ENCODE peak calls at places on chromosomes 16 and 17, in nine cellular contexts. One of them, this sample, is unnamed.

GRCh38 chr17:73007447-73007846 is 85.0 kb downstream of the SLC39A11 start:
- DNase-seq in heart left ventricle: no peak
- DNase-seq in prostate gland: no peak
- DNase-seq in CD8-positive, alpha-beta memory T cell: no peak
- DNase-seq in SJSA1: no peak
- DNase-seq in naive thymus-derived CD4-positive, alpha-beta T cell: no peak
- DNase-seq in Panc1: no peak
- DNase-seq in right atrium auricular region: no peak
- DNase-seq in cardiac muscle cell: peak
- DNase-seq in this sample: no peak

GRCh38 chr16:22291860-22292692 is 5.1 kb upstream of the POLR3E start:
- DNase-seq in heart left ventricle: no peak
- DNase-seq in prostate gland: no peak
- DNase-seq in CD8-positive, alpha-beta memory T cell: no peak
- DNase-seq in SJSA1: no peak
- DNase-seq in naive thymus-derived CD4-positive, alpha-beta T cell: no peak
- DNase-seq in Panc1: no peak
- DNase-seq in right atrium auricular region: no peak
- DNase-seq in cardiac muscle cell: peak
- DNase-seq in this sample: no peak

GRCh38 chr17:65409381-65409780 is 152.1 kb downstream of the AXIN2 start:
- DNase-seq in heart left ventricle: no peak
- DNase-seq in prostate gland: no peak
- DNase-seq in CD8-positive, alpha-beta memory T cell: no peak
- DNase-seq in SJSA1: peak
- DNase-seq in naive thymus-derived CD4-positive, alpha-beta T cell: no peak
- DNase-seq in Panc1: no peak
- DNase-seq in right atrium auricular region: no peak
- DNase-seq in cardiac muscle cell: no peak
- DNase-seq in this sample: no peak

GRCh38 chr17:79612468-79613194 is 1.8 kb upstream of the RBFOX3 start:
- DNase-seq in heart left ventricle: no peak
- DNase-seq in prostate gland: no peak
- DNase-seq in CD8-positive, alpha-beta memory T cell: no peak
- DNase-seq in SJSA1: peak
- DNase-seq in naive thymus-derived CD4-positive, alpha-beta T cell: peak
- DNase-seq in Panc1: no peak
- DNase-seq in right atrium auricular region: no peak
- DNase-seq in cardiac muscle cell: peak
- DNase-seq in this sample: peak

GRCh38 chr17:81386646-81387234 is 8.5 kb upstream of the BAHCC1 start:
- DNase-seq in heart left ventricle: peak
- DNase-seq in prostate gland: no peak
- DNase-seq in CD8-positive, alpha-beta memory T cell: no peak
- DNase-seq in SJSA1: no peak
- DNase-seq in naive thymus-derived CD4-positive, alpha-beta T cell: peak
- DNase-seq in Panc1: no peak
- DNase-seq in right atrium auricular region: no peak
- DNase-seq in cardiac muscle cell: peak
- DNase-seq in this sample: no peak

GRCh38 chr17:43401293-43401692 is 2.5 kb downstream of the ARL4D start:
- DNase-seq in heart left ventricle: no peak
- DNase-seq in prostate gland: no peak
- DNase-seq in CD8-positive, alpha-beta memory T cell: no peak
- DNase-seq in SJSA1: peak
- DNase-seq in naive thymus-derived CD4-positive, alpha-beta T cell: no peak
- DNase-seq in Panc1: peak
- DNase-seq in right atrium auricular region: peak
- DNase-seq in cardiac muscle cell: peak
- DNase-seq in this sample: no peak

GRCh38 chr17:2502911-2503580 is 8.6 kb downstream of the METTL16 start:
- DNase-seq in heart left ventricle: no peak
- DNase-seq in prostate gland: no peak
- DNase-seq in CD8-positive, alpha-beta memory T cell: no peak
- DNase-seq in SJSA1: no peak
- DNase-seq in naive thymus-derived CD4-positive, alpha-beta T cell: no peak
- DNase-seq in Panc1: no peak
- DNase-seq in right atrium auricular region: no peak
- DNase-seq in cardiac muscle cell: no peak
- DNase-seq in this sample: no peak

GRCh38 chr16:4675864-4676786 is 17.2 kb upstream of the NUDT16L1 start:
- DNase-seq in heart left ventricle: peak
- DNase-seq in prostate gland: no peak
- DNase-seq in CD8-positive, alpha-beta memory T cell: peak
- DNase-seq in SJSA1: no peak
- DNase-seq in naive thymus-derived CD4-positive, alpha-beta T cell: peak
- DNase-seq in Panc1: no peak
- DNase-seq in right atrium auricular region: no peak
- DNase-seq in cardiac muscle cell: no peak
- DNase-seq in this sample: peak

GRCh38 chr16:83925095-83925905 is 26.4 kb downstream of the MLYCD start:
- DNase-seq in heart left ventricle: no peak
- DNase-seq in prostate gland: no peak
- DNase-seq in CD8-positive, alpha-beta memory T cell: no peak
- DNase-seq in SJSA1: no peak
- DNase-seq in naive thymus-derived CD4-positive, alpha-beta T cell: no peak
- DNase-seq in Panc1: no peak
- DNase-seq in right atrium auricular region: no peak
- DNase-seq in cardiac muscle cell: no peak
- DNase-seq in this sample: no peak

GRCh38 chr16:19967963-19968362 is 83.3 kb upstream of the GPRC5B start:
- DNase-seq in heart left ventricle: no peak
- DNase-seq in prostate gland: no peak
- DNase-seq in CD8-positive, alpha-beta memory T cell: no peak
- DNase-seq in SJSA1: no peak
- DNase-seq in naive thymus-derived CD4-positive, alpha-beta T cell: no peak
- DNase-seq in Panc1: no peak
- DNase-seq in right atrium auricular region: no peak
- DNase-seq in cardiac muscle cell: no peak
- DNase-seq in this sample: no peak

GRCh38 chr16:14485131-14485551 is 144.9 kb downstream of the PARN start:
- DNase-seq in heart left ventricle: no peak
- DNase-seq in prostate gland: no peak
- DNase-seq in CD8-positive, alpha-beta memory T cell: no peak
- DNase-seq in SJSA1: no peak
- DNase-seq in naive thymus-derived CD4-positive, alpha-beta T cell: no peak
- DNase-seq in Panc1: no peak
- DNase-seq in right atrium auricular region: no peak
- DNase-seq in cardiac muscle cell: peak
- DNase-seq in this sample: no peak

GRCh38 chr17:73430848-73431247 is 119.0 kb upstream of the CDC42EP4 start:
- DNase-seq in heart left ventricle: no peak
- DNase-seq in prostate gland: no peak
- DNase-seq in CD8-positive, alpha-beta memory T cell: no peak
- DNase-seq in SJSA1: no peak
- DNase-seq in naive thymus-derived CD4-positive, alpha-beta T cell: no peak
- DNase-seq in Panc1: no peak
- DNase-seq in right atrium auricular region: no peak
- DNase-seq in cardiac muscle cell: peak
- DNase-seq in this sample: peak

GRCh38 chr17:64505320-64506200 is 529 bp downstream of the DDX5 start:
- DNase-seq in heart left ventricle: peak
- DNase-seq in prostate gland: peak
- DNase-seq in CD8-positive, alpha-beta memory T cell: peak
- DNase-seq in SJSA1: peak
- DNase-seq in naive thymus-derived CD4-positive, alpha-beta T cell: peak
- DNase-seq in Panc1: no peak
- DNase-seq in right atrium auricular region: peak
- DNase-seq in cardiac muscle cell: peak
- DNase-seq in this sample: peak

GRCh38 chr16:14097182-14097951 is 26.2 kb downstream of the MRTFB start:
- DNase-seq in heart left ventricle: no peak
- DNase-seq in prostate gland: peak
- DNase-seq in CD8-positive, alpha-beta memory T cell: no peak
- DNase-seq in SJSA1: no peak
- DNase-seq in naive thymus-derived CD4-positive, alpha-beta T cell: no peak
- DNase-seq in Panc1: no peak
- DNase-seq in right atrium auricular region: no peak
- DNase-seq in cardiac muscle cell: no peak
- DNase-seq in this sample: no peak

GRCh38 chr17:50564916-50565315 is 4.4 kb downstream of the CACNA1G start:
- DNase-seq in heart left ventricle: no peak
- DNase-seq in prostate gland: no peak
- DNase-seq in CD8-positive, alpha-beta memory T cell: no peak
- DNase-seq in SJSA1: no peak
- DNase-seq in naive thymus-derived CD4-positive, alpha-beta T cell: no peak
- DNase-seq in Panc1: no peak
- DNase-seq in right atrium auricular region: peak
- DNase-seq in cardiac muscle cell: peak
- DNase-seq in this sample: no peak

GRCh38 chr16:63289834-63290460 is 1253.7 kb upstream of the CDH8 start:
- DNase-seq in heart left ventricle: peak
- DNase-seq in prostate gland: no peak
- DNase-seq in CD8-positive, alpha-beta memory T cell: no peak
- DNase-seq in SJSA1: peak
- DNase-seq in naive thymus-derived CD4-positive, alpha-beta T cell: no peak
- DNase-seq in Panc1: peak
- DNase-seq in right atrium auricular region: no peak
- DNase-seq in cardiac muscle cell: peak
- DNase-seq in this sample: no peak

GRCh38 chr16:14070877-14071575 is at the start of gene MRTFB:
- DNase-seq in heart left ventricle: peak
- DNase-seq in prostate gland: peak
- DNase-seq in CD8-positive, alpha-beta memory T cell: peak
- DNase-seq in SJSA1: peak
- DNase-seq in naive thymus-derived CD4-positive, alpha-beta T cell: peak
- DNase-seq in Panc1: no peak
- DNase-seq in right atrium auricular region: no peak
- DNase-seq in cardiac muscle cell: peak
- DNase-seq in this sample: peak

GRCh38 chr16:11715246-11715947 is 27.3 kb downstream of the TXNDC11 start:
- DNase-seq in heart left ventricle: no peak
- DNase-seq in prostate gland: no peak
- DNase-seq in CD8-positive, alpha-beta memory T cell: no peak
- DNase-seq in SJSA1: no peak
- DNase-seq in naive thymus-derived CD4-positive, alpha-beta T cell: no peak
- DNase-seq in Panc1: no peak
- DNase-seq in right atrium auricular region: no peak
- DNase-seq in cardiac muscle cell: no peak
- DNase-seq in this sample: no peak

GRCh38 chr16:51577621-51578303 is 426.7 kb upstream of the SALL1 start:
- DNase-seq in heart left ventricle: no peak
- DNase-seq in prostate gland: no peak
- DNase-seq in CD8-positive, alpha-beta memory T cell: no peak
- DNase-seq in SJSA1: no peak
- DNase-seq in naive thymus-derived CD4-positive, alpha-beta T cell: no peak
- DNase-seq in Panc1: no peak
- DNase-seq in right atrium auricular region: no peak
- DNase-seq in cardiac muscle cell: no peak
- DNase-seq in this sample: no peak

GRCh38 chr17:1484586-1485310 is 7.7 kb downstream of the MYO1C start:
- DNase-seq in heart left ventricle: peak
- DNase-seq in prostate gland: no peak
- DNase-seq in CD8-positive, alpha-beta memory T cell: peak
- DNase-seq in SJSA1: peak
- DNase-seq in naive thymus-derived CD4-positive, alpha-beta T cell: peak
- DNase-seq in Panc1: no peak
- DNase-seq in right atrium auricular region: no peak
- DNase-seq in cardiac muscle cell: peak
- DNase-seq in this sample: peak
- H3K27ac ChIP-seq in heart left ventricle: peak
- H3K27ac ChIP-seq in prostate gland: peak
- H3K27ac ChIP-seq in CD8-positive, alpha-beta memory T cell: peak
- H3K27ac ChIP-seq in SJSA1: peak
- H3K27ac ChIP-seq in naive thymus-derived CD4-positive, alpha-beta T cell: peak
- H3K27ac ChIP-seq in Panc1: peak
- H3K27ac ChIP-seq in right atrium auricular region: peak
- H3K27ac ChIP-seq in cardiac muscle cell: peak
- H3K27ac ChIP-seq in this sample: peak

DNA sequence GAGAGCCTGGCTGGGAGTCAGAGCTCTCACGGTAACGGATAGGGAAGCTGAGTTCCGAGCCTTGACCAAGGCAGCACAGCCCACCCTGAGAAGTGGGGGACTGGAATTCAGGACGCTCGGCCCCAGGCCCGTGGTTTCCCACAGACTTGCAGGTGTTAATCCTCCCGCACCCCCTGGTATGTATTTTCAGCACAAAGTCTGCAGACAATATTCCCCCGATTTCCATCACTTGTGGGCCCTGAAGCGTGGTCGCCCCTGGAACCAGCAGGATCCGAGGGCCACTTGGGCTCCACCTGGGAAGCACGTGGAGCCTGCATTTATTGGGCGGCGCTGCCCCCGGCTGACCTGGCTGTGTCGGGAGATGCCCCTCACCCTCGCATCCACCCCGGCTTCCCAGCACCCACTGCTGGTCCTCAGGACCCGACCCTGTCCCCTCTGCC is 60.2 kb downstream of the WSB1 start:
- DNase-seq in heart left ventricle: no peak
- DNase-seq in prostate gland: no peak
- DNase-seq in CD8-positive, alpha-beta memory T cell: no peak
- DNase-seq in SJSA1: no peak
- DNase-seq in naive thymus-derived CD4-positive, alpha-beta T cell: no peak
- DNase-seq in Panc1: no peak
- DNase-seq in right atrium auricular region: no peak
- DNase-seq in cardiac muscle cell: no peak
- DNase-seq in this sample: no peak
- H3K27ac ChIP-seq in heart left ventricle: peak
- H3K27ac ChIP-seq in prostate gland: peak
- H3K27ac ChIP-seq in CD8-positive, alpha-beta memory T cell: peak
- H3K27ac ChIP-seq in SJSA1: peak
- H3K27ac ChIP-seq in naive thymus-derived CD4-positive, alpha-beta T cell: peak
- H3K27ac ChIP-seq in Panc1: peak
- H3K27ac ChIP-seq in right atrium auricular region: peak
- H3K27ac ChIP-seq in cardiac muscle cell: no peak
- H3K27ac ChIP-seq in this sample: peak

GRCh38 chr16:56424404-56424765 is 960 bp downstream of the AMFR start:
- DNase-seq in heart left ventricle: no peak
- DNase-seq in prostate gland: no peak
- DNase-seq in CD8-positive, alpha-beta memory T cell: no peak
- DNase-seq in SJSA1: peak
- DNase-seq in naive thymus-derived CD4-positive, alpha-beta T cell: no peak
- DNase-seq in Panc1: no peak
- DNase-seq in right atrium auricular region: no peak
- DNase-seq in cardiac muscle cell: no peak
- DNase-seq in this sample: no peak
- H3K27ac ChIP-seq in heart left ventricle: peak
- H3K27ac ChIP-seq in prostate gland: peak
- H3K27ac ChIP-seq in CD8-positive, alpha-beta memory T cell: peak
- H3K27ac ChIP-seq in SJSA1: no peak
- H3K27ac ChIP-seq in naive thymus-derived CD4-positive, alpha-beta T cell: peak
- H3K27ac ChIP-seq in Panc1: peak
- H3K27ac ChIP-seq in right atrium auricular region: peak
- H3K27ac ChIP-seq in cardiac muscle cell: peak
- H3K27ac ChIP-seq in this sample: peak

DNA sequence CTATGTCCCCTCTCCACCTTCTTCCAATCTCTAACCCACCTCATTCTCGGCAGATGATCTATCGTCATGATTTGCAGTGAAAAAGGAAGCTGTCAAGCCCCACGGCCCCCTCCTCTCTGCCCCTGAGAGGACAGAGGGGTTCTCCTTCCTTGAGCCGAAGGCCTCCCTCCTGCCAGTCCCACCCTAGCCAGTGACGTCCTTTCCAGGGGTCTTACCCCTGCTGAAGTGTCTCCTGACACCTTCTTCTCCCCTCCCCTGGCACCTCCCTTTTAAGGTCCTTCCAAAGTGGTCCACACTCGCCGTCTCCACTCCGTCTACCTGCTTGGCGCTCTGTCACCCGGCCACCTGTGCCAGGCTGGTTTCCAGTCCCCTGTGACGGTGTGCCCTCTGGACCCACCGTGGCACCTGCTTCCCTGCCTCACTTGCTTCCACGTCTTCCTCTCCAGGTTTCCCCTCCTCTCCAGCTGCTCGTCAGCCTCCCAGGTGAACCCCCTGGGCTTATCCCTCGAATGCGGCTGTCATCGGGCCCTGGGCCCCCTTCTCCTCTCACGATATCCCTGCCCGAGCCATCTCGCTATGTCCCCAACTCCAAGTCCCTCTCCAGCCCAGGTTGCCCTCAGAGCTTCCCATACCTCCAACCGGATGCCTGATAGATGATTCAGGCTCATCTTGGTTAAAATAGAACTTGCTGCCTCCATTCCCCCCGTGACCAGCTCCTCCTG is 5.7 kb downstream of the CCDC102A start:
- DNase-seq in heart left ventricle: no peak
- DNase-seq in prostate gland: no peak
- DNase-seq in CD8-positive, alpha-beta memory T cell: no peak
- DNase-seq in SJSA1: no peak
- DNase-seq in naive thymus-derived CD4-positive, alpha-beta T cell: peak
- DNase-seq in Panc1: no peak
- DNase-seq in right atrium auricular region: no peak
- DNase-seq in cardiac muscle cell: no peak
- DNase-seq in this sample: no peak
- H3K27ac ChIP-seq in heart left ventricle: peak
- H3K27ac ChIP-seq in prostate gland: peak
- H3K27ac ChIP-seq in CD8-positive, alpha-beta memory T cell: peak
- H3K27ac ChIP-seq in SJSA1: no peak
- H3K27ac ChIP-seq in naive thymus-derived CD4-positive, alpha-beta T cell: peak
- H3K27ac ChIP-seq in Panc1: no peak
- H3K27ac ChIP-seq in right atrium auricular region: no peak
- H3K27ac ChIP-seq in cardiac muscle cell: no peak
- H3K27ac ChIP-seq in this sample: peak